ENCODE peak calls at places on chromosomes 6 and 20, in six cellular contexts. J is NCI-H1105, H is kidney tubule cell, U is T-helper 1 cell, S is RWPE1, X is A172. I is an unnamed sample.

GRCh38 chr20:49594143-49594928 is 26.4 kb upstream of the PTGIS start:
- DNase-seq in J (no peak), H (no peak), U (no peak), X (peak; percentile 46), S (no peak), I (no peak)

GRCh38 chr6:141552463-141552862 is 580.3 kb upstream of the GJE1 start:
- DNase-seq in J (peak; percentile 94), X (peak; percentile 83), S (peak; percentile 75), H (peak; percentile 97), U (no peak), I (peak; percentile 98)

GRCh38 chr20:62066339-62066982 is 780 bp upstream of the TAF4 start:
- DNase-seq in J (peak; percentile 79), X (peak; percentile 34), S (peak; percentile 66), H (peak; percentile 67), U (no peak), I (peak; percentile 12)

GRCh38 chr6:8589941-8590676 is 154.8 kb upstream of the SLC35B3 start:
- DNase-seq in X (no peak), H (peak; percentile 38), S (peak; percentile 17), J (peak; percentile 36), U (no peak), I (no peak)

GRCh38 chr20:56308036-56308435 is 50.7 kb upstream of the FAM210B start:
- DNase-seq in J (no peak), X (no peak), S (no peak), U (no peak), H (no peak), I (no peak)

GRCh38 chr6:40586369-40586768 is 795 bp downstream of the LRFN2 start:
- DNase-seq in H (no peak), J (no peak), X (no peak), U (no peak), S (no peak), I (peak; percentile 54)

GRCh38 chr6:19731286-19731685 is 105.9 kb upstream of the ID4 start:
- DNase-seq in S (peak; percentile 63), X (peak; percentile 86), H (peak; percentile 74), U (no peak), J (no peak), I (no peak)

GRCh38 chr6:98875375-98875774 is 41.0 kb downstream of the POU3F2 start:
- DNase-seq in J (no peak), U (no peak), X (no peak), S (no peak), H (no peak), I (no peak)

GRCh38 chr20:62363920-62364851 is 2.9 kb downstream of the LAMA5 start:
- DNase-seq in J (no peak), H (no peak), S (no peak), X (peak; percentile 84), U (no peak), I (no peak)

GRCh38 chr6:2940010-2940850 is 31.1 kb downstream of the SERPINB6 start:
- DNase-seq in S (no peak), U (peak; percentile 60), J (no peak), X (no peak), H (no peak), I (no peak)

GRCh38 chr6:141483561-141484061 is 649.1 kb upstream of the GJE1 start:
- DNase-seq in J (peak; percentile 52), H (peak; percentile 94), U (peak; percentile 25), S (peak; percentile 22), X (peak; percentile 85), I (peak; percentile 88)

I was measured in NCI-H748 treated with DMSO at 0.1 percent for 48 hours.